ENCODE peak calls at places on chromosomes 1 and 21, in seven cellular contexts. One of them, this sample, is unnamed.

GRCh38 chr1:38586993-38587646 is 272.5 kb downstream of the RRAGC start:
- DNase-seq in KG1: no peak
- DNase-seq in stimulated activated CD4-positive, alpha-beta T cell treated with anti-CD3 and anti-CD28 coated beads, Interleukin-15, amount 100 ng/mL, for 24 hours: peak
- DNase-seq in smooth muscle cell of the brain vasculature: no peak
- DNase-seq in CD4-positive, alpha-beta T cell: peak
- DNase-seq in PC-9: no peak
- DNase-seq in cardiac fibroblast: peak
- DNase-seq in this sample: peak

GRCh38 chr1:202589190-202589680 is 121.0 kb downstream of the SYT2 start:
- DNase-seq in KG1: no peak
- DNase-seq in stimulated activated CD4-positive, alpha-beta T cell treated with anti-CD3 and anti-CD28 coated beads, Interleukin-15, amount 100 ng/mL, for 24 hours: no peak
- DNase-seq in smooth muscle cell of the brain vasculature: peak
- DNase-seq in CD4-positive, alpha-beta T cell: no peak
- DNase-seq in PC-9: peak
- DNase-seq in cardiac fibroblast: peak
- DNase-seq in this sample: no peak

GRCh38 chr1:203200916-203201315 is 14.4 kb upstream of the CHI3L1 start:
- DNase-seq in KG1: no peak
- DNase-seq in stimulated activated CD4-positive, alpha-beta T cell treated with anti-CD3 and anti-CD28 coated beads, Interleukin-15, amount 100 ng/mL, for 24 hours: no peak
- DNase-seq in smooth muscle cell of the brain vasculature: no peak
- DNase-seq in CD4-positive, alpha-beta T cell: no peak
- DNase-seq in PC-9: no peak
- DNase-seq in cardiac fibroblast: no peak
- DNase-seq in this sample: no peak

GRCh38 chr1:27300341-27301051 is 21.5 kb upstream of the TMEM222 start:
- DNase-seq in KG1: peak
- DNase-seq in stimulated activated CD4-positive, alpha-beta T cell treated with anti-CD3 and anti-CD28 coated beads, Interleukin-15, amount 100 ng/mL, for 24 hours: peak
- DNase-seq in smooth muscle cell of the brain vasculature: peak
- DNase-seq in CD4-positive, alpha-beta T cell: peak
- DNase-seq in PC-9: peak
- DNase-seq in cardiac fibroblast: peak
- DNase-seq in this sample: peak

GRCh38 chr21:42513151-42513984 is at the start of gene SLC37A1:
- DNase-seq in KG1: no peak
- DNase-seq in stimulated activated CD4-positive, alpha-beta T cell treated with anti-CD3 and anti-CD28 coated beads, Interleukin-15, amount 100 ng/mL, for 24 hours: peak
- DNase-seq in smooth muscle cell of the brain vasculature: no peak
- DNase-seq in CD4-positive, alpha-beta T cell: peak
- DNase-seq in PC-9: no peak
- DNase-seq in cardiac fibroblast: no peak
- DNase-seq in this sample: no peak

GRCh38 chr1:231194843-231195516 is 33.1 kb downstream of the TRIM67 start:
- DNase-seq in KG1: no peak
- DNase-seq in stimulated activated CD4-positive, alpha-beta T cell treated with anti-CD3 and anti-CD28 coated beads, Interleukin-15, amount 100 ng/mL, for 24 hours: no peak
- DNase-seq in smooth muscle cell of the brain vasculature: no peak
- DNase-seq in CD4-positive, alpha-beta T cell: no peak
- DNase-seq in PC-9: peak
- DNase-seq in cardiac fibroblast: no peak
- DNase-seq in this sample: no peak

GRCh38 chr1:94623560-94624148 is 82.1 kb upstream of the F3 start:
- DNase-seq in KG1: no peak
- DNase-seq in stimulated activated CD4-positive, alpha-beta T cell treated with anti-CD3 and anti-CD28 coated beads, Interleukin-15, amount 100 ng/mL, for 24 hours: no peak
- DNase-seq in smooth muscle cell of the brain vasculature: no peak
- DNase-seq in CD4-positive, alpha-beta T cell: no peak
- DNase-seq in PC-9: peak
- DNase-seq in cardiac fibroblast: peak
- DNase-seq in this sample: no peak

GRCh38 chr1:158145173-158145719 is 35.4 kb upstream of the CD1D start:
- DNase-seq in KG1: no peak
- DNase-seq in stimulated activated CD4-positive, alpha-beta T cell treated with anti-CD3 and anti-CD28 coated beads, Interleukin-15, amount 100 ng/mL, for 24 hours: no peak
- DNase-seq in smooth muscle cell of the brain vasculature: no peak
- DNase-seq in CD4-positive, alpha-beta T cell: no peak
- DNase-seq in PC-9: no peak
- DNase-seq in cardiac fibroblast: peak
- DNase-seq in this sample: no peak

GRCh38 chr21:33028759-33029511 is 3.2 kb downstream of the OLIG2 start:
- DNase-seq in KG1: no peak
- DNase-seq in stimulated activated CD4-positive, alpha-beta T cell treated with anti-CD3 and anti-CD28 coated beads, Interleukin-15, amount 100 ng/mL, for 24 hours: peak
- DNase-seq in smooth muscle cell of the brain vasculature: no peak
- DNase-seq in CD4-positive, alpha-beta T cell: peak
- DNase-seq in PC-9: no peak
- DNase-seq in cardiac fibroblast: no peak
- DNase-seq in this sample: no peak

GRCh38 chr1:56453016-56453721 is 126.2 kb downstream of the PLPP3 start:
- DNase-seq in KG1: no peak
- DNase-seq in stimulated activated CD4-positive, alpha-beta T cell treated with anti-CD3 and anti-CD28 coated beads, Interleukin-15, amount 100 ng/mL, for 24 hours: no peak
- DNase-seq in smooth muscle cell of the brain vasculature: no peak
- DNase-seq in CD4-positive, alpha-beta T cell: no peak
- DNase-seq in PC-9: no peak
- DNase-seq in cardiac fibroblast: no peak
- DNase-seq in this sample: no peak

GRCh38 chr1:39293375-39294070 is 89.0 kb downstream of the MACF1 start:
- DNase-seq in KG1: no peak
- DNase-seq in stimulated activated CD4-positive, alpha-beta T cell treated with anti-CD3 and anti-CD28 coated beads, Interleukin-15, amount 100 ng/mL, for 24 hours: no peak
- DNase-seq in smooth muscle cell of the brain vasculature: no peak
- DNase-seq in CD4-positive, alpha-beta T cell: no peak
- DNase-seq in PC-9: no peak
- DNase-seq in cardiac fibroblast: peak
- DNase-seq in this sample: no peak

GRCh38 chr1:18531503-18531845 is 50.7 kb downstream of the KLHDC7A start:
- DNase-seq in KG1: no peak
- DNase-seq in stimulated activated CD4-positive, alpha-beta T cell treated with anti-CD3 and anti-CD28 coated beads, Interleukin-15, amount 100 ng/mL, for 24 hours: no peak
- DNase-seq in smooth muscle cell of the brain vasculature: no peak
- DNase-seq in CD4-positive, alpha-beta T cell: no peak
- DNase-seq in PC-9: no peak
- DNase-seq in cardiac fibroblast: no peak
- DNase-seq in this sample: no peak

GRCh38 chr1:235068155-235069121 is 60.2 kb downstream of the TOMM20 start:
- DNase-seq in KG1: no peak
- DNase-seq in stimulated activated CD4-positive, alpha-beta T cell treated with anti-CD3 and anti-CD28 coated beads, Interleukin-15, amount 100 ng/mL, for 24 hours: no peak
- DNase-seq in smooth muscle cell of the brain vasculature: no peak
- DNase-seq in CD4-positive, alpha-beta T cell: no peak
- DNase-seq in PC-9: peak
- DNase-seq in cardiac fibroblast: peak
- DNase-seq in this sample: no peak

GRCh38 chr21:42358937-42359336 is 7.4 kb downstream of the TFF1 start:
- DNase-seq in KG1: no peak
- DNase-seq in stimulated activated CD4-positive, alpha-beta T cell treated with anti-CD3 and anti-CD28 coated beads, Interleukin-15, amount 100 ng/mL, for 24 hours: no peak
- DNase-seq in smooth muscle cell of the brain vasculature: no peak
- DNase-seq in CD4-positive, alpha-beta T cell: no peak
- DNase-seq in PC-9: no peak
- DNase-seq in cardiac fibroblast: no peak
- DNase-seq in this sample: no peak

GRCh38 chr1:199163277-199164069 is 524.6 kb downstream of the PTPRC start:
- DNase-seq in KG1: no peak
- DNase-seq in stimulated activated CD4-positive, alpha-beta T cell treated with anti-CD3 and anti-CD28 coated beads, Interleukin-15, amount 100 ng/mL, for 24 hours: no peak
- DNase-seq in smooth muscle cell of the brain vasculature: no peak
- DNase-seq in CD4-positive, alpha-beta T cell: no peak
- DNase-seq in PC-9: no peak
- DNase-seq in cardiac fibroblast: no peak
- DNase-seq in this sample: no peak

GRCh38 chr1:62515055-62515454 is 78.2 kb downstream of the USP1 start:
- DNase-seq in KG1: no peak
- DNase-seq in stimulated activated CD4-positive, alpha-beta T cell treated with anti-CD3 and anti-CD28 coated beads, Interleukin-15, amount 100 ng/mL, for 24 hours: no peak
- DNase-seq in smooth muscle cell of the brain vasculature: no peak
- DNase-seq in CD4-positive, alpha-beta T cell: no peak
- DNase-seq in PC-9: no peak
- DNase-seq in cardiac fibroblast: peak
- DNase-seq in this sample: no peak

GRCh38 chr1:163195728-163196448 is 6.8 kb downstream of the RGS5 start:
- DNase-seq in KG1: no peak
- DNase-seq in stimulated activated CD4-positive, alpha-beta T cell treated with anti-CD3 and anti-CD28 coated beads, Interleukin-15, amount 100 ng/mL, for 24 hours: no peak
- DNase-seq in smooth muscle cell of the brain vasculature: no peak
- DNase-seq in CD4-positive, alpha-beta T cell: no peak
- DNase-seq in PC-9: no peak
- DNase-seq in cardiac fibroblast: peak
- DNase-seq in this sample: no peak

GRCh38 chr1:181394766-181395165 is 88.6 kb upstream of the CACNA1E start:
- DNase-seq in KG1: no peak
- DNase-seq in stimulated activated CD4-positive, alpha-beta T cell treated with anti-CD3 and anti-CD28 coated beads, Interleukin-15, amount 100 ng/mL, for 24 hours: no peak
- DNase-seq in smooth muscle cell of the brain vasculature: no peak
- DNase-seq in CD4-positive, alpha-beta T cell: no peak
- DNase-seq in PC-9: no peak
- DNase-seq in cardiac fibroblast: no peak
- DNase-seq in this sample: no peak

GRCh38 chr1:91765293-91765692 is 120.7 kb downstream of the TGFBR3 start:
- DNase-seq in KG1: no peak
- DNase-seq in stimulated activated CD4-positive, alpha-beta T cell treated with anti-CD3 and anti-CD28 coated beads, Interleukin-15, amount 100 ng/mL, for 24 hours: no peak
- DNase-seq in smooth muscle cell of the brain vasculature: no peak
- DNase-seq in CD4-positive, alpha-beta T cell: no peak
- DNase-seq in PC-9: no peak
- DNase-seq in cardiac fibroblast: no peak
- DNase-seq in this sample: no peak